ENCODE peak calls at places on chromosomes 11 and 22, in four cellular contexts. One of them, this sample, is unnamed.

GRCh38 chr11:15969281-15969680 is 387.1 kb downstream of the SOX6 start:
- DNase-seq in H1: no peak
- DNase-seq in WTC11: no peak
- DNase-seq in endothelial cell of umbilical vein: peak; percentile 85
- DNase-seq in this sample: peak; percentile 67

GRCh38 chr22:27857441-27857840 is 55.9 kb upstream of the MN1 start:
- DNase-seq in H1: no peak
- DNase-seq in WTC11: no peak
- DNase-seq in endothelial cell of umbilical vein: no peak
- DNase-seq in this sample: no peak

GRCh38 chr11:65432686-65433582 is 10.3 kb downstream of the NEAT1 start:
- DNase-seq in H1: no peak
- DNase-seq in WTC11: no peak
- DNase-seq in endothelial cell of umbilical vein: peak; percentile 50
- DNase-seq in this sample: no peak

GRCh38 chr11:12087075-12087775 is 23.2 kb upstream of the MICAL2 start:
- DNase-seq in H1: no peak
- DNase-seq in WTC11: no peak
- DNase-seq in endothelial cell of umbilical vein: peak; percentile 50
- DNase-seq in this sample: no peak

GRCh38 chr11:78310500-78310909 is 107.1 kb downstream of the GAB2 start:
- DNase-seq in H1: no peak
- DNase-seq in WTC11: no peak
- DNase-seq in endothelial cell of umbilical vein: no peak
- DNase-seq in this sample: no peak

GRCh38 chr11:102921587-102922220 is 33.8 kb downstream of the MMP13 start:
- DNase-seq in H1: no peak
- DNase-seq in WTC11: no peak
- DNase-seq in endothelial cell of umbilical vein: no peak
- DNase-seq in this sample: no peak

GRCh38 chr22:22546490-22546889 is 12.6 kb downstream of the PRAME start:
- DNase-seq in H1: no peak
- DNase-seq in WTC11: no peak
- DNase-seq in endothelial cell of umbilical vein: no peak
- DNase-seq in this sample: peak; percentile 72

GRCh38 chr11:118572914-118573550 is 823 bp downstream of the ARCN1 start:
- DNase-seq in H1: no peak
- DNase-seq in WTC11: no peak
- DNase-seq in endothelial cell of umbilical vein: peak; percentile 79
- DNase-seq in this sample: peak; percentile 79

GRCh38 chr22:42743501-42743991 is 22.9 kb upstream of the A4GALT start:
- DNase-seq in H1: no peak
- DNase-seq in WTC11: no peak
- DNase-seq in endothelial cell of umbilical vein: peak; percentile 34
- DNase-seq in this sample: no peak

GRCh38 chr11:134955281-134955680 is 543.2 kb upstream of the B3GAT1 start:
- DNase-seq in H1: peak; percentile 20
- DNase-seq in WTC11: no peak
- DNase-seq in endothelial cell of umbilical vein: no peak
- DNase-seq in this sample: no peak

GRCh38 chr11:14041040-14041439 is 78.5 kb downstream of the SPON1 start:
- DNase-seq in H1: no peak
- DNase-seq in WTC11: no peak
- DNase-seq in endothelial cell of umbilical vein: no peak
- DNase-seq in this sample: peak; percentile 36

GRCh38 chr11:126991596-126991995 is 9.0 kb downstream of the KIRREL3 start:
- DNase-seq in H1: no peak
- DNase-seq in WTC11: no peak
- DNase-seq in endothelial cell of umbilical vein: no peak
- DNase-seq in this sample: no peak

GRCh38 chr11:134584001-134584561 is 172.0 kb upstream of the B3GAT1 start:
- DNase-seq in H1: peak; percentile 43
- DNase-seq in WTC11: no peak
- DNase-seq in endothelial cell of umbilical vein: no peak
- DNase-seq in this sample: no peak

GRCh38 chr11:43145653-43146052 is 166.1 kb upstream of the API5 start:
- DNase-seq in H1: no peak
- DNase-seq in WTC11: no peak
- DNase-seq in endothelial cell of umbilical vein: no peak
- DNase-seq in this sample: no peak

GRCh38 chr11:79902493-79902892 is 461.7 kb upstream of the TENM4 start:
- DNase-seq in H1: no peak
- DNase-seq in WTC11: no peak
- DNase-seq in endothelial cell of umbilical vein: no peak
- DNase-seq in this sample: no peak

GRCh38 chr11:34318111-34319037 is 39.4 kb downstream of the ABTB2 start:
- DNase-seq in H1: no peak
- DNase-seq in WTC11: no peak
- DNase-seq in endothelial cell of umbilical vein: no peak
- DNase-seq in this sample: no peak

GRCh38 chr11:127042445-127042844 is 41.9 kb upstream of the KIRREL3 start:
- DNase-seq in H1: no peak
- DNase-seq in WTC11: no peak
- DNase-seq in endothelial cell of umbilical vein: no peak
- DNase-seq in this sample: no peak

GRCh38 chr22:37146507-37147180 is 3.1 kb downstream of the IL2RB start:
- DNase-seq in H1: no peak
- DNase-seq in WTC11: no peak
- DNase-seq in endothelial cell of umbilical vein: no peak
- DNase-seq in this sample: no peak

GRCh38 chr22:19039796-19040580 is 82.2 kb downstream of the DGCR2 start:
- DNase-seq in H1: no peak
- DNase-seq in WTC11: no peak
- DNase-seq in endothelial cell of umbilical vein: no peak
- DNase-seq in this sample: no peak

GRCh38 chr11:112253605-112254242 is 6.9 kb downstream of the PLET1 start:
- DNase-seq in H1: no peak
- DNase-seq in WTC11: no peak
- DNase-seq in endothelial cell of umbilical vein: no peak
- DNase-seq in this sample: no peak

GRCh38 chr11:2668876-2669275 is 30.9 kb downstream of the KCNQ1OT1 start:
- DNase-seq in H1: peak; percentile 20
- DNase-seq in WTC11: no peak
- DNase-seq in endothelial cell of umbilical vein: no peak
- DNase-seq in this sample: no peak

GRCh38 chr11:122983438-122984185 is 2.0 kb upstream of the BSX start:
- DNase-seq in H1: peak; percentile 54
- DNase-seq in WTC11: peak; percentile 20
- DNase-seq in endothelial cell of umbilical vein: no peak
- DNase-seq in this sample: no peak

GRCh38 chr11:38839076-38839475 is 2241.0 kb upstream of the RAG2 start:
- DNase-seq in H1: no peak
- DNase-seq in WTC11: no peak
- DNase-seq in endothelial cell of umbilical vein: no peak
- DNase-seq in this sample: no peak

GRCh38 chr11:124745835-124746620 is 6.0 kb downstream of the VSIG2 start:
- DNase-seq in H1: peak; percentile 76
- DNase-seq in WTC11: peak; percentile 72
- DNase-seq in endothelial cell of umbilical vein: no peak
- DNase-seq in this sample: no peak

GRCh38 chr11:119352857-119353260 is 6.4 kb upstream of the MFRP start:
- DNase-seq in H1: no peak
- DNase-seq in WTC11: no peak
- DNase-seq in endothelial cell of umbilical vein: peak; percentile 85
- DNase-seq in this sample: peak; percentile 62

GRCh38 chr11:59542142-59542810 is 30.9 kb downstream of the OR4D9 start:
- DNase-seq in H1: no peak
- DNase-seq in WTC11: no peak
- DNase-seq in endothelial cell of umbilical vein: no peak
- DNase-seq in this sample: no peak

GRCh38 chr22:37182101-37182948 is 5.7 kb downstream of the C1QTNF6 start:
- DNase-seq in H1: no peak
- DNase-seq in WTC11: no peak
- DNase-seq in endothelial cell of umbilical vein: no peak
- DNase-seq in this sample: peak; percentile 25

GRCh38 chr11:20207781-20208621 is 47.7 kb upstream of the DBX1 start:
- DNase-seq in H1: peak; percentile 50
- DNase-seq in WTC11: peak; percentile 54
- DNase-seq in endothelial cell of umbilical vein: no peak
- DNase-seq in this sample: no peak

GRCh38 chr11:72848846-72849466 is 34.7 kb downstream of the ATG16L2 start:
- DNase-seq in H1: peak; percentile 57
- DNase-seq in WTC11: peak; percentile 54
- DNase-seq in endothelial cell of umbilical vein: peak; percentile 59
- DNase-seq in this sample: peak; percentile 60

GRCh38 chr11:43737194-43737575 is 56.6 kb downstream of the HSD17B12 start:
- DNase-seq in H1: no peak
- DNase-seq in WTC11: no peak
- DNase-seq in endothelial cell of umbilical vein: no peak
- DNase-seq in this sample: no peak

DNA sequence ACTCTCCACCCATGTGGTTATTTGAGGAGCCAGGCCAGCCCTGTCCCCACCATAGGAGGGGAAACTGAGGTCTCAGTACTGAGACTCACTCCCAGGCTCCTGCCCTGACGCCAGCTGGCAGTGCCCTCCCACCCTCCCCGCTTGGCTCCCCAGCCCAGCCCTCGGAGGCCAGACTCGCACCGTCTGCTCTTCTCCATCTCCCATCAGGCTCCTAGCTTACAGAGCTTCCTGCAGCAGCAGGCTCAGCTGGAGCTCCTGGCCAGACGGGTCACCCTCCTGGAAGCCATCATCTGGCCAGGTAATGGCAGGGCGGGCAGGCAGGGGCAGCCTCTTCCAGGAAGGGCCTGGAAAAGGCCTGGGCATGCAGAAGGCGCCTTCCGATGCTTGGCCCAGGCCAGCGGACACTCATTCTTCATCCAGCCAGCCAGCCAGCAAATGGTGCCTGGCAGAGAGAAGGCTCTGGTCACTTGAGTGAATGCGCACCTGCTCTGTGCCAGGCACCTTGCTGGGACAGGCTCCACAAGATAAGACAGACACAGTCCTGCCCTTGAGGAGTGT is 12.6 kb downstream of the RHBDD3 start:
- DNase-seq in H1: no peak
- DNase-seq in WTC11: no peak
- DNase-seq in endothelial cell of umbilical vein: no peak
- DNase-seq in this sample: no peak
- TF ChIP-seq JUN in H1: no peak
- TF ChIP-seq JUN in WTC11: no peak
- TF ChIP-seq JUN in endothelial cell of umbilical vein: no peak
- TF ChIP-seq JUN in this sample: no peak

GRCh38 chr11:70660059-70660888 is 261.9 kb downstream of the CTTN start:
- DNase-seq in H1: no peak
- DNase-seq in WTC11: no peak
- DNase-seq in endothelial cell of umbilical vein: no peak
- DNase-seq in this sample: no peak

GRCh38 chr11:70662691-70663098 is 264.4 kb downstream of the CTTN start:
- DNase-seq in H1: peak; percentile 65
- DNase-seq in WTC11: peak; percentile 38
- DNase-seq in endothelial cell of umbilical vein: no peak
- DNase-seq in this sample: no peak

GRCh38 chr11:70663815-70664214 is 265.5 kb downstream of the CTTN start:
- DNase-seq in H1: no peak
- DNase-seq in WTC11: no peak
- DNase-seq in endothelial cell of umbilical vein: no peak
- DNase-seq in this sample: no peak

GRCh38 chr11:70660889-70661197 is 262.5 kb downstream of the CTTN start:
- DNase-seq in H1: no peak
- DNase-seq in WTC11: no peak
- DNase-seq in endothelial cell of umbilical vein: no peak
- DNase-seq in this sample: no peak

DNA sequence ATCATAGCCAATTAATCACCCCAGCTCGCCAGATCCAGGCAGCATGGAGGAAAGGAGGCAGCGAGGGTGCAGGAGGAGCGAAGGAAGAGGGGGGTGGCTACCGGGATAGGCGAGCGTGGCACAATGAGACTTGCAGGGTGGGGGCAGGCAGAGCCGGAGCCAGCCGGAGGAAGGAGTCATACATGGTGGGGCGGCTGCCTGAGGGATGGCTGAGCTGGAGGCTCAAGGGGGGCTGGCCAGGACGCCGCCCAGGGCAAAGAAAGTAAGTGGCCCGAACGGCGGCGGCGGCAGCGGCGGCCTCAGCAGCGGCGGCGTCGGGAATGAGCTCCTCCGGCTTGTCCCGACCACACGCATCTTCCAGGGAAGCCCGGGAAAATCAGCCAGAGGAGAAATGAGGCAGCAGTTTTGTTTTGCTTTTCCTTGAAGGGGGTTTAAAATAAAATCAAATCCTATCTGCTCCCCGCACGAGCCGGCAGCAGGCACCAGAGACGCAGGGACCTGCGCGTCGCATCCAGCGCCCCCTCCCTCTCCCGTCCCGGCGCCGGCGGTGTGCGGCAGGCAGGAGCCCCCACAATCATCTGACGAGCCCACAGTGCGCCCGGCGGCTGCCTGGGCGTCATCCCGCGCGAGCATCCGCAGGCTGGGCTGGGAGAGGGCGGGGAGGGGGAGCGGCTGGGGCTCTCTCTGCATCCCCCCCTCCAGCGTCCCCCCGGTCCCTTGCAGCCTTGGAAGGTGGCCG is 263.6 kb downstream of the CTTN start:
- DNase-seq in H1: peak; percentile 77
- DNase-seq in WTC11: peak; percentile 60
- DNase-seq in endothelial cell of umbilical vein: no peak
- DNase-seq in this sample: no peak
- TF ChIP-seq JUN in H1: no peak
- TF ChIP-seq JUN in WTC11: no peak
- TF ChIP-seq JUN in endothelial cell of umbilical vein: no peak
- TF ChIP-seq JUN in this sample: no peak

GRCh38 chr11:61728940-61729219 is 23.6 kb upstream of the MYRF start:
- DNase-seq in H1: no peak
- DNase-seq in WTC11: no peak
- DNase-seq in endothelial cell of umbilical vein: no peak
- DNase-seq in this sample: no peak

GRCh38 chr11:61731211-61731955 is 21.1 kb upstream of the MYRF start:
- DNase-seq in H1: no peak
- DNase-seq in WTC11: no peak
- DNase-seq in endothelial cell of umbilical vein: no peak
- DNase-seq in this sample: no peak

GRCh38 chr11:61728066-61728939 is 24.1 kb upstream of the MYRF start:
- DNase-seq in H1: no peak
- DNase-seq in WTC11: no peak
- DNase-seq in endothelial cell of umbilical vein: no peak
- DNase-seq in this sample: no peak

GRCh38 chr11:61731956-61732675 is 20.3 kb upstream of the MYRF start:
- DNase-seq in H1: no peak
- DNase-seq in WTC11: no peak
- DNase-seq in endothelial cell of umbilical vein: no peak
- DNase-seq in this sample: no peak

GRCh38 chr11:61730222-61730994 is 22.0 kb upstream of the MYRF start:
- DNase-seq in H1: no peak
- DNase-seq in WTC11: no peak
- DNase-seq in endothelial cell of umbilical vein: no peak
- DNase-seq in this sample: no peak
- TF ChIP-seq JUN in H1: no peak
- TF ChIP-seq JUN in WTC11: no peak
- TF ChIP-seq JUN in endothelial cell of umbilical vein: no peak
- TF ChIP-seq JUN in this sample: no peak

DNA sequence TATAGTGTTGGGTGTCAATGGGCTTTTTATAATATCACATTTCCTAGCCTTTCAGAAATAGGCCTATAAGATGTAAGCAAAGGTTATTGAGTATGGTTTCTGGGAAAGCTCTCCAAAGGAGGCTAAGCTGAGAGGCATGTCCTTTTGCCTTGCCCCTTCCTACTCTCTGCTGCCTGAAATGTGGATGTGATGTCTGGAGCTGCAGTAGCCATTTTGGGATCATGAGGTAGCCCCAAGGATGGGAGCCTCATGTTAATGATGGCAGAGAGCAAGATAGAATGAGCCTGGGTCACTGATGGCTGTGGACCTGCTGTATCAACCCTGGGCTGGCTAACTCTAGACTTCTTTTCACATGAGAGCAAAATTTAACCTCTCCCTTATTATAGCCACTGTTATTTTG is 29.0 kb downstream of the RPS6KA4 start:
- DNase-seq in H1: no peak
- DNase-seq in WTC11: no peak
- DNase-seq in endothelial cell of umbilical vein: no peak
- DNase-seq in this sample: no peak
- TF ChIP-seq JUN in H1: no peak
- TF ChIP-seq JUN in WTC11: no peak
- TF ChIP-seq JUN in endothelial cell of umbilical vein: no peak
- TF ChIP-seq JUN in this sample: no peak